ENCODE peak calls at places on chromosomes 13 and 19, in seven cellular contexts. C is NCI-H446 treated with DMSO at 0.1 percent for 48 hours; W is stimulated activated naive CD8-positive, alpha-beta T cell treated with anti-CD3 and anti-CD28 coated beads, Interleukin-15, Interleukin-2, amounts not matched to agents 100 U/mL and 50 U/mL, for 24 hours; B is cerebellum; A is psoas muscle; F is T-helper 17 cell; H is HEK293T. J is an unnamed sample.
A peak's percentile ranks its signal among the peaks of the same experiment; 100 is the strongest.

GRCh38 chr19:34474233-34474989 is 7.1 kb upstream of the WTIP start:
- DNase-seq in C (no peak), W (no peak), B (no peak), A (no peak), F (no peak), H (no peak), J (no peak)

GRCh38 chr13:113906566-113906965 is 42.7 kb upstream of the GAS6 start:
- DNase-seq in C (no peak), W (no peak), B (peak; percentile 21), A (no peak), F (no peak), H (no peak), J (no peak)

GRCh38 chr19:2333027-2333806 is 4.7 kb downstream of the SPPL2B start:
- DNase-seq in C (no peak), W (no peak), B (no peak), A (peak; percentile 53), F (no peak), H (no peak), J (no peak)

GRCh38 chr19:53192771-53193533 is at the start of gene ZNF665:
- DNase-seq in C (no peak), W (peak; percentile 79), B (peak; percentile 95), A (peak; percentile 91), F (peak; percentile 47), H (no peak), J (peak; percentile 65)

GRCh38 chr13:101026736-101027398 is 352.3 kb upstream of the TMTC4 start:
- DNase-seq in C (no peak), W (no peak), B (no peak), A (no peak), F (no peak), H (no peak), J (no peak)

GRCh38 chr13:106467406-106468122 is 67.9 kb downstream of the EFNB2 start:
- DNase-seq in C (no peak), W (no peak), B (no peak), A (no peak), F (no peak), H (no peak), J (no peak)

GRCh38 chr13:97434417-97435296 is 688 bp downstream of the RAP2A start:
- DNase-seq in C (no peak), W (peak; percentile 44), B (no peak), A (peak; percentile 69), F (peak; percentile 29), H (peak; percentile 6), J (peak; percentile 21)

GRCh38 chr19:29400917-29401711 is 124.7 kb upstream of the VSTM2B start:
- DNase-seq in C (no peak), W (no peak), B (no peak), A (no peak), F (no peak), H (no peak), J (no peak)

GRCh38 chr19:3970313-3970807 is 539 bp downstream of the DAPK3 start:
- DNase-seq in C (no peak), W (no peak), B (no peak), A (no peak), F (no peak), H (no peak), J (no peak)

GRCh38 chr19:55638864-55639359 is 1.9 kb upstream of the ZNF580 start:
- DNase-seq in C (no peak), W (peak; percentile 76), B (no peak), A (peak; percentile 70), F (peak; percentile 53), H (peak; percentile 26), J (peak; percentile 31)

GRCh38 chr19:35209646-35210045 is 18.9 kb downstream of the FAM187B start:
- DNase-seq in C (no peak), W (no peak), B (no peak), A (no peak), F (no peak), H (no peak), J (no peak)

GRCh38 chr19:4861147-4861546 is 6.3 kb downstream of the PLIN3 start:
- DNase-seq in C (no peak), W (no peak), B (no peak), A (no peak), F (no peak), H (no peak), J (no peak)

GRCh38 chr13:76848596-76848995 is 37.6 kb downstream of the KCTD12 start:
- DNase-seq in C (peak; percentile 55), W (no peak), B (peak; percentile 42), A (peak; percentile 72), F (no peak), H (no peak), J (no peak)